ENCODE peak calls at places on chromosomes 16 and 17, in four cellular contexts. M is K562, Y is upper lobe of left lung, Q is GM12878. O is an unnamed sample. For H3K4me1, the result is how much of the 10 kb centered on the place peaks cover.

GRCh38 chr16:68272501-68273209 is 8.3 kb downstream of the SLC7A6 start:
- ATAC-seq in M (no peak), Y (no peak), Q (peak), O (no peak)

GRCh38 chr16:49800441-49800840 is 55.5 kb downstream of the ZNF423 start:
- ATAC-seq in M (no peak), Y (no peak), Q (peak), O (no peak)

GRCh38 chr17:17576772-17577234 is 14.7 kb downstream of the PEMT start:
- ATAC-seq in M (no peak), Y (peak), Q (no peak), O (no peak)

GRCh38 chr17:28792877-28793666 is 49.3 kb downstream of the TRAF4 start:
- ATAC-seq in M (peak), Y (no peak), Q (peak), O (no peak)

GRCh38 chr16:4828567-4829320 is 18.3 kb downstream of the GLYR1 start:
- ATAC-seq in M (no peak), Y (no peak), Q (no peak), O (no peak)

GRCh38 chr16:87160218-87160617 is 157.0 kb downstream of the C16orf95 start:
- ATAC-seq in M (no peak), Y (peak), Q (no peak), O (no peak)

GRCh38 chr17:59380474-59380873 is 49.0 kb downstream of the YPEL2 start:
- ATAC-seq in M (no peak), Y (no peak), Q (no peak), O (no peak)

GRCh38 chr17:55720917-55721836 is 1.5 kb downstream of the TMEM100 start:
- ATAC-seq in M (no peak), Y (no peak), Q (no peak), O (no peak)

GRCh38 chr17:41836550-41837196 is 641 bp upstream of the NT5C3B start:
- ATAC-seq in M (peak), Y (no peak), Q (no peak), O (no peak)

GRCh38 chr16:27505297-27506236 is 44.1 kb downstream of the GTF3C1 start:
- ATAC-seq in M (no peak), Y (no peak), Q (no peak), O (no peak)

GRCh38 chr17:69335018-69335417 is 8.1 kb upstream of the ABCA5 start:
- ATAC-seq in M (peak), Y (no peak), Q (peak), O (no peak)

GRCh38 chr17:43908111-43908721 is 880 bp upstream of the MPP2 start:
- ATAC-seq in M (peak), Y (no peak), Q (peak), O (peak)

GRCh38 chr16:2317231-2318020 is 23.1 kb downstream of the ABCA3 start:
- ATAC-seq in M (no peak), Y (peak), Q (no peak), O (no peak)

GRCh38 chr16:69610356-69610755 is 44.6 kb downstream of the NFAT5 start:
- ATAC-seq in M (no peak), Y (no peak), Q (no peak), O (no peak)

GRCh38 chr17:15511142-15511541 is 43.7 kb upstream of the CDRT4 start:
- ATAC-seq in M (no peak), Y (no peak), Q (peak), O (no peak)

GRCh38 chr17:34401165-34401564 is 38.1 kb upstream of the CCL1 start:
- ATAC-seq in M (no peak), Y (no peak), Q (no peak), O (no peak)

GRCh38 chr17:10614536-10615155 is 42.5 kb downstream of the MYH3 start:
- ATAC-seq in M (peak), Y (no peak), Q (peak), O (peak)

GRCh38 chr17:29733151-29733550 is 110.4 kb upstream of the CORO6 start:
- ATAC-seq in M (no peak), Y (no peak), Q (no peak), O (no peak)

GRCh38 chr16:19136549-19137196 is 22.9 kb downstream of the ITPRIPL2 start:
- ATAC-seq in M (no peak), Y (peak), Q (no peak), O (peak)

GRCh38 chr17:78154903-78155811 is 9.0 kb downstream of the C17orf99 start:
- ATAC-seq in M (peak), Y (no peak), Q (peak), O (no peak)

GRCh38 chr16:79097090-79097489 is 503.4 kb downstream of the MAF start:
- ATAC-seq in M (no peak), Y (no peak), Q (no peak), O (no peak)

DNA sequence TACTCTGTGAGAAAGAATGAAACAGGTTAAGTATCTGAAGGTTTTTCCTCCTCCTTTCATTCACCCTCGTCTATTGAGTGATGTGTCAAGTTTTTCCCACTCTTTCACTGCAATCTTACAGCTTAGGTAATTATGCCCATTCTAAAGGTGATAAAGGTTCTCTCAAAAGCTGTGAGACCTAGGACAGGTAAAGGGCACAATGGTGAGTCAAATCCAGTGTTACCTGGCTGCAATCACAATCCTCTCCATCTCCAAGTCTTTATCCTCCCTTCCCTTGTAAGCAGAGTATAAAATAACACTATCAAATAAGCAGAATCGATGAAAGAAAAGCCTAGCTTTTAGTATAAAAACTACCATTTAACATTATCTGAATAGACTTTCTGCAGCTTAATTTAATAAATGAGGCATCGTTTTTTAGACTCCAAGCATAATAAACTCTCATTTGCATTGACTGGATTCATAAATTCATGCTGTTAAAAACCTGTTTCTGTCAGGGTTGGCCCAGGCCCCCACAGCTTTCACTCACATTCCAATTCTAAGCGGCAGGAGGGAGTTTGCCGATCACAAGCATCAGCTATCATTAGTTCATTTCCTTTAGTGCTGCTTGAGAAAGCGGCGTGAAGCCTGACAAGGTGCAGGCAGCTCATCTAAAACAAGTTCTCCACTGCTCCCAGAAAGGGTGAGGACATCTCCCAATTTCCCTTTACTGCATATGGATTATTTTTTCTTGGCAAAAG is 67.8 kb downstream of the CDH8 start:
- ATAC-seq in M (no peak), Y (no peak), Q (no peak), O (no peak)
- TF ChIP-seq EP300 in M (no peak), Y (no peak), Q (no peak), O (no peak)

GRCh38 chr17:12507046-12507445 is 158.6 kb upstream of the MYOCD start:
- ATAC-seq in M (no peak), Y (no peak), Q (no peak), O (no peak)
- H3K4me1 ChIP-seq in M (under half), Y (under half), Q (under half), O (under half)

DNA sequence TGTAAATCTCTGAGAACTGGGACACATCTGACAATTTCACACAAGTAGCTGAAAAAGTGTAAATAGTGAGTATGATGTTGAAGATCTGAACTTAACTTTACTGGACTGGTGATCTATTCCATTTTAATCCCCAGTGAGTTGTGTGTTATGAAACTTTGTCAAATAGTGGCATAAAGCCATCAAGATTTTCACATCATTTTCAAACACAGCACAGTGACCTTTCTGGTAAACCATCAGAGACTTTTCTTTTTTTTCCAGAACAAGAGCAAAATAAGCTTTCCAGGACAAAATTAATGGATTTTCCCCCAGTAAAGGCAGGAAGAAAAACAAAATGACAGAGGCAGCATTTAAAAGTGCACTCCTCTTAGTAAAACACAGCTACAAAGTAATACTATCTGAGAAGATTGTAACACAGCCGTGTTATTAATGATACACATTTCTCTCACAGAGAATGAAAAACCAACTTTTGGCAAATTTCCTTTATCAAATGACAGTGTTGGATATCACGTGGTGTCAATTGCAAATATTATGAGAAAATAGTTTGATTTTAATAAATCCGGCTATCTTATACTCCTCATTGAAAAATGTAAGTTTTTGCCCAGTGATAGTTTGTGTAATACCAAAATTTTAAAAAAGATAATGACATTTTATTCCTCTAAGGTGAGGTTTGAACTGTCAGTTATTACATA is 16.8 kb upstream of the COL1A1 start:
- ATAC-seq in M (no peak), Y (no peak), Q (no peak), O (peak)
- TF ChIP-seq POLR2AphosphoS5 in M (no peak), Y (no peak), Q (no peak), O (peak)

GRCh38 chr16:11295672-11296071 is 14.5 kb upstream of the PRM1 start:
- ATAC-seq in M (no peak), Y (no peak), Q (no peak), O (no peak)
- TF ChIP-seq EP300 in M (no peak), Y (no peak), Q (no peak), O (no peak)

DNA sequence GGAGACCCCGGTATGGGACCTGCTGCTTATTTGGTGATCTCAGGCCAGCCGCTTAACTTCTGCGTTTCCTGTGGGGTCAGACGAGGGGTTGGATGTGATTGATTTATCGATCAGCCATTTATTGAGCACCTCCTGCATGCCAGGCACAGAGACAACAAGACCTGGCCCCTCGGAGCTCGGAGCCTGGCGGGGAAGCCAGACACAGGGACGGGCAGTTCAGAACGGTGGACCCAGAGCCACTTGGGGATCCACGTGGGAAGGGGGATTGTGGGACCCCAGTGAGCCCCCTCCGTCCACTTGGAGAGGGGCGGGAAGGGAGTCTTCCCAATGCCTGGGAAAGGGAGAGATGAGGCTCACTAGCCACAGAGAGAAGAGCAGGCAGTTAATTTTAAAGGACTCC is 84.7 kb upstream of the CIBAR2 start:
- ATAC-seq in M (no peak), Y (no peak), Q (no peak), O (no peak)
- H3K4me1 ChIP-seq in M (under half), Y (under half), Q (under half), O (under half)

GRCh38 chr17:4208228-4208627 is 55.6 kb downstream of the ANKFY1 start:
- ATAC-seq in M (no peak), Y (no peak), Q (no peak), O (no peak)
- TF ChIP-seq POLR2AphosphoS5 in M (no peak), Y (no peak), Q (no peak), O (no peak)